ENCODE peak calls at places on chromosome 12, in four cellular contexts. One of them, this sample, is unnamed.

GRCh38 chr12:46701356-46701755 is 124.4 kb downstream of the SLC38A4 start:
- DNase-seq in heart left ventricle: no peak
- DNase-seq in ELF-1: peak; percentile 15
- DNase-seq in IMR-90: no peak
- DNase-seq in this sample: no peak

GRCh38 chr12:129716825-129717224 is 187.0 kb downstream of the TMEM132D start:
- DNase-seq in heart left ventricle: no peak
- DNase-seq in ELF-1: no peak
- DNase-seq in IMR-90: no peak
- DNase-seq in this sample: no peak

GRCh38 chr12:59834659-59835474 is 239.0 kb downstream of the SLC16A7 start:
- DNase-seq in heart left ventricle: no peak
- DNase-seq in ELF-1: no peak
- DNase-seq in IMR-90: peak; percentile 47
- DNase-seq in this sample: no peak

GRCh38 chr12:12661086-12661485 is 34.9 kb downstream of the GPR19 start:
- DNase-seq in heart left ventricle: no peak
- DNase-seq in ELF-1: no peak
- DNase-seq in IMR-90: peak; percentile 76
- DNase-seq in this sample: no peak

GRCh38 chr12:133057446-133057845 is 20.1 kb downstream of the ZNF84 start:
- DNase-seq in heart left ventricle: no peak
- DNase-seq in ELF-1: peak; percentile 22
- DNase-seq in IMR-90: peak; percentile 2
- DNase-seq in this sample: no peak

GRCh38 chr12:14814082-14814481 is at the start of gene SMCO3:
- DNase-seq in heart left ventricle: no peak
- DNase-seq in ELF-1: no peak
- DNase-seq in IMR-90: no peak
- DNase-seq in this sample: no peak

GRCh38 chr12:56488041-56488955 is at the start of gene GLS2:
- DNase-seq in heart left ventricle: peak; percentile 81
- DNase-seq in ELF-1: peak; percentile 79
- DNase-seq in IMR-90: peak; percentile 73
- DNase-seq in this sample: peak; percentile 57

GRCh38 chr12:50734409-50735263 is 29.3 kb upstream of the ATF1 start:
- DNase-seq in heart left ventricle: no peak
- DNase-seq in ELF-1: peak; percentile 47
- DNase-seq in IMR-90: peak; percentile 33
- DNase-seq in this sample: peak; percentile 76

GRCh38 chr12:5706247-5706646 is 238.8 kb downstream of the ANO2 start:
- DNase-seq in heart left ventricle: no peak
- DNase-seq in ELF-1: no peak
- DNase-seq in IMR-90: no peak
- DNase-seq in this sample: no peak

GRCh38 chr12:132717011-132717410 is 6.4 kb downstream of the PGAM5 start:
- DNase-seq in heart left ventricle: no peak
- DNase-seq in ELF-1: no peak
- DNase-seq in IMR-90: no peak
- DNase-seq in this sample: no peak

GRCh38 chr12:11677024-11677423 is 27.6 kb downstream of the ETV6 start:
- DNase-seq in heart left ventricle: no peak
- DNase-seq in ELF-1: no peak
- DNase-seq in IMR-90: no peak
- DNase-seq in this sample: no peak